ENCODE peak calls at places on chromosomes 2 and 18, in ten cellular contexts. H, I, D, Q, S, L, Y, T, W and R are unnamed samples.

GRCh38 chr18:75489493-75490190 is 62.1 kb upstream of the SMIM21 start:
- DNase-seq in H (peak; percentile 98), I (no peak), D (no peak), Q (no peak), S (no peak), L (no peak), Y (peak; percentile 76), T (no peak), W (no peak), R (no peak)

GRCh38 chr18:23825978-23826405 is 136.7 kb downstream of the LAMA3 start:
- DNase-seq in H (peak; percentile 70), I (no peak), D (no peak), Q (no peak), S (peak; percentile 93), L (peak; percentile 52), Y (peak; percentile 87), T (no peak), W (peak; percentile 55), R (peak; percentile 28)

GRCh38 chr2:222034058-222034457 is 264.7 kb downstream of the PAX3 start:
- DNase-seq in H (no peak), I (no peak), D (no peak), Q (no peak), S (no peak), L (peak; percentile 65), Y (no peak), T (no peak), W (peak; percentile 79), R (no peak)

GRCh38 chr2:75311993-75312392 is 112.7 kb upstream of the TACR1 start:
- DNase-seq in H (no peak), I (no peak), D (no peak), Q (no peak), S (no peak), L (no peak), Y (no peak), T (no peak), W (no peak), R (no peak)

GRCh38 chr2:55985406-55985805 is 61.8 kb upstream of the EFEMP1 start:
- DNase-seq in H (no peak), I (no peak), D (no peak), Q (no peak), S (no peak), L (no peak), Y (no peak), T (no peak), W (no peak), R (no peak)

GRCh38 chr2:44686561-44686960 is 254.9 kb upstream of the SIX3 start:
- DNase-seq in H (peak; percentile 69), I (peak; percentile 49), D (no peak), Q (no peak), S (no peak), L (no peak), Y (no peak), T (no peak), W (no peak), R (no peak)

GRCh38 chr2:226837787-226838603 is 2.1 kb downstream of the RHBDD1 start:
- DNase-seq in H (no peak), I (no peak), D (no peak), Q (no peak), S (no peak), L (no peak), Y (no peak), T (no peak), W (no peak), R (no peak)

GRCh38 chr18:54224379-54225014 is at the start of gene MBD2:
- DNase-seq in H (peak; percentile 93), I (peak; percentile 83), D (peak; percentile 97), Q (peak; percentile 97), S (peak; percentile 97), L (peak; percentile 94), Y (peak; percentile 94), T (peak; percentile 96), W (peak; percentile 97), R (peak; percentile 97)

GRCh38 chr2:149920389-149920788 is 332.8 kb upstream of the MMADHC start:
- DNase-seq in H (no peak), I (no peak), D (no peak), Q (no peak), S (no peak), L (no peak), Y (no peak), T (no peak), W (no peak), R (no peak)

GRCh38 chr18:8453528-8453927 is 155.7 kb upstream of the RAB12 start:
- DNase-seq in H (no peak), I (peak; percentile 25), D (no peak), Q (no peak), S (no peak), L (no peak), Y (no peak), T (peak; percentile 35), W (no peak), R (no peak)

GRCh38 chr18:8454136-8454535 is 155.1 kb upstream of the RAB12 start:
- DNase-seq in H (no peak), I (peak; percentile 20), D (no peak), Q (no peak), S (no peak), L (no peak), Y (no peak), T (peak; percentile 7), W (no peak), R (no peak)

GRCh38 chr18:8448091-8448490 is 161.1 kb upstream of the RAB12 start:
- DNase-seq in H (no peak), I (peak; percentile 11), D (no peak), Q (no peak), S (no peak), L (no peak), Y (no peak), T (no peak), W (no peak), R (no peak)

GRCh38 chr18:8450898-8451665 is 158.2 kb upstream of the RAB12 start:
- DNase-seq in H (no peak), I (peak; percentile 15), D (no peak), Q (no peak), S (no peak), L (no peak), Y (no peak), T (peak; percentile 69), W (no peak), R (no peak)

DNA sequence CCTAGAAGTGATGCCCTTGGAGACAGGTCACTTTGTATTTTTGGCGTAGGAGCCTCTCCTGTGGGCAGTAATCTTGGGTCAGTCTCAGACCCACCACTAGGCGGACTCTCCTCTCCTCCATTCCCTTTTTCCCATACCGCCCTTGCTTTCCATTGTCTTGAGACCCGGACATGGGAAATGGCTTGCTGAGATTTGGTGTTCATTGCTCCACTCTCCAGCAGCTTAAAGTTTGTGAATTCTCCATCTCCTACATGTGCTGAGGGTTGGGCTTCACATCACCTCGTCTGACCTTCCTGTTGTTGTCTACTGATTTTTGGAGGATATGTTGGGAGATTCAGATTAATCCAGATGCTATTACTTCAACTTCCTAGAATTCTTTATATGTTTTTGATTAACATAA is 159.2 kb upstream of the RAB12 start:
- DNase-seq in H (no peak), I (peak; percentile 26), D (peak; percentile 47), Q (no peak), S (no peak), L (no peak), Y (no peak), T (peak; percentile 35), W (no peak), R (no peak)
- TF ChIP-seq CTCF in H (peak; percentile 23), I (peak; percentile 69), D (peak; percentile 65), Q (peak; percentile 28), S (no peak), L (no peak), Y (peak; percentile 44), T (no peak), W (no peak), R (peak; percentile 17)

GRCh38 chr2:68387408-68388350 is 22.6 kb downstream of the PLEK start:
- DNase-seq in H (no peak), I (no peak), D (no peak), Q (no peak), S (no peak), L (no peak), Y (no peak), T (no peak), W (no peak), R (no peak)
- H3K4me1 ChIP-seq in H (no peaks in the 10 kb centered on the region), I (no peaks in the 10 kb centered on the region), D (peaks cover 13% of the 10 kb centered on the region), Q (no peaks in the 10 kb centered on the region), S (peaks cover 5% of the 10 kb centered on the region), L (peaks cover 2% of the 10 kb centered on the region), Y (peaks cover 29% of the 10 kb centered on the region), T (peaks cover 2% of the 10 kb centered on the region), W (peaks cover 12% of the 10 kb centered on the region), R (no peaks in the 10 kb centered on the region)

GRCh38 chr2:58925676-58926081 is 684.6 kb upstream of the FANCL start:
- DNase-seq in H (peak; percentile 46), I (no peak), D (no peak), Q (no peak), S (no peak), L (no peak), Y (no peak), T (no peak), W (no peak), R (no peak)
- TF ChIP-seq CTCF in H (no peak), I (no peak), D (no peak), Q (no peak), S (no peak), L (no peak), Y (no peak), T (no peak), W (no peak), R (no peak)

GRCh38 chr2:25338401-25338800 is 3.3 kb downstream of the DNMT3A start:
- DNase-seq in H (no peak), I (no peak), D (no peak), Q (no peak), S (no peak), L (no peak), Y (no peak), T (no peak), W (no peak), R (no peak)

GRCh38 chr2:25339791-25340339 is 1.9 kb downstream of the DNMT3A start:
- DNase-seq in H (no peak), I (no peak), D (no peak), Q (no peak), S (peak; percentile 81), L (no peak), Y (no peak), T (no peak), W (peak; percentile 51), R (peak; percentile 62)

GRCh38 chr2:25340340-25340886 is 1.3 kb downstream of the DNMT3A start:
- DNase-seq in H (no peak), I (no peak), D (peak; percentile 41), Q (no peak), S (peak; percentile 77), L (no peak), Y (no peak), T (no peak), W (no peak), R (peak; percentile 56)

GRCh38 chr2:25337891-25338290 is 3.8 kb downstream of the DNMT3A start:
- DNase-seq in H (no peak), I (no peak), D (no peak), Q (no peak), S (no peak), L (no peak), Y (no peak), T (no peak), W (no peak), R (no peak)

DNA sequence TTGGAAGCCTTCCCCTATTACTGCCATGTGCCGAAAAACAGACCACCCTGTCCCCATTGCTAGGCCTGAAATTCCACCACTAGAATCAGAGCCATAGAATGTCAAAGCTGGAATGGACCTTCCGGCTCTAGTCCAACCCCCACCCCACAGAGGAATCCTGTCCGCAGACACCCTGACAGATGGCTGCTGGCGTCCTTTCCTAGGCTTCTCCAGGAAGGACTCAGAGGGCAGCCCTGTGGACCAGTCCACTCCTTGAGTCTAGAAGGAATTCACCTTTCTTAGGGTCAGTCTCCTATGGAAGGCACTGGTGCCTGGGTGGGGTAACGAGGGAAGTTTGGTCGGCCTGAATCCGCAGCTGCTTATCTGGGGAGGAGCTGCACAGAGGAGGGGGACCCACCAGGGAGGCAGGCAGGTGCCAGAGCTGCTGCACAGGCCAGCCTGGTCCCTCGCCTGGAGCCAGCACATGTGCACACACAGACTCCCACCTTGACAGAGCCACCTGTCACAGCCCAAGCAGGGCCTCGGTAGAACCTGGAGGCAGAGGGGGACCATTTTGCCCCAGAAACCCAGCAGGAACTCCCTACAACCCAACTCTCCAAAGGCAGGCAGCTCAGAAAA is 2.5 kb downstream of the DNMT3A start:
- DNase-seq in H (no peak), I (no peak), D (no peak), Q (no peak), S (peak; percentile 75), L (no peak), Y (no peak), T (no peak), W (no peak), R (no peak)
- H3K4me1 ChIP-seq in H (peaks cover 8% of the 10 kb centered on the region), I (peaks cover 4% of the 10 kb centered on the region), D (peaks cover 18% of the 10 kb centered on the region), Q (peaks cover 3% of the 10 kb centered on the region), S (peaks cover 48% of the 10 kb centered on the region), L (peaks cover 19% of the 10 kb centered on the region), Y (peaks cover 64% of the 10 kb centered on the region), T (peaks cover 48% of the 10 kb centered on the region), W (peaks cover 24% of the 10 kb centered on the region), R (peaks cover 48% of the 10 kb centered on the region)